ENCODE peak calls at places on chromosomes 13 and 19, in six cellular contexts. Q is EL; V is activated CD4-positive, alpha-beta T cell treated with anti-CD3 and anti-CD28 coated beads, Interleukin-2, amount 50 U/mL, for 48 hours; R is epithelial cell of esophagus; U is ovary; T is bronchial epithelial cell. N is an unnamed sample.

GRCh38 chr13:25232937-25233515 is 54.3 kb downstream of the MTMR6 start:
- DNase-seq in Q (peak; percentile 35), T (peak; percentile 44), R (peak; percentile 43), V (no peak), U (no peak), N (no peak)

GRCh38 chr13:21637296-21637695 is 33.3 kb upstream of the MICU2 start:
- DNase-seq in T (peak; percentile 98), V (peak; percentile 21), U (no peak), R (peak; percentile 99), Q (peak; percentile 53), N (peak; percentile 95)

GRCh38 chr19:18128044-18128443 is 24.9 kb upstream of the PIK3R2 start:
- DNase-seq in U (no peak), Q (peak; percentile 47), T (peak; percentile 10), V (no peak), R (no peak), N (no peak)

GRCh38 chr19:41688098-41688497 is at the start of gene CEACAM7:
- DNase-seq in V (no peak), Q (no peak), T (no peak), R (no peak), U (no peak), N (no peak)

GRCh38 chr13:43272866-43273265 is 249.5 kb downstream of the DNAJC15 start:
- DNase-seq in Q (no peak), T (no peak), R (no peak), V (no peak), U (no peak), N (no peak)

GRCh38 chr19:49098795-49099194 is 13.5 kb downstream of the SNRNP70 start:
- DNase-seq in Q (no peak), U (no peak), R (no peak), V (no peak), T (no peak), N (no peak)

GRCh38 chr19:38684078-38684861 is 36.8 kb downstream of the ACTN4 start:
- DNase-seq in R (peak; percentile 96), Q (peak; percentile 95), U (peak; percentile 53), T (peak; percentile 94), V (peak; percentile 37), N (peak; percentile 78)

GRCh38 chr13:102935896-102936321 is 90.1 kb downstream of the ERCC5 start:
- DNase-seq in R (no peak), Q (no peak), U (no peak), V (no peak), T (no peak), N (no peak)

GRCh38 chr13:19597523-19597922 is 35.9 kb upstream of the MPHOSPH8 start:
- DNase-seq in T (peak; percentile 77), V (no peak), R (peak; percentile 81), U (no peak), Q (peak; percentile 89), N (no peak)

GRCh38 chr13:87169337-87169736 is 501.8 kb upstream of the SLITRK5 start:
- DNase-seq in T (no peak), Q (no peak), V (no peak), R (no peak), U (no peak), N (no peak)

GRCh38 chr19:2333027-2333806 is 4.7 kb downstream of the SPPL2B start:
- DNase-seq in Q (no peak), V (no peak), R (no peak), T (no peak), U (peak; percentile 13), N (no peak)

GRCh38 chr13:22690756-22691155 is 490.0 kb upstream of the SGCG start:
- DNase-seq in Q (no peak), U (no peak), R (no peak), T (no peak), V (no peak), N (no peak)

GRCh38 chr19:35644987-35645679 is 3.0 kb upstream of the COX6B1 start:
- DNase-seq in U (peak; percentile 94), Q (peak; percentile 75), R (peak; percentile 66), V (peak; percentile 95), T (peak; percentile 42), N (no peak)

N was measured in keratinocyte.